ENCODE peak calls at places on chromosomes 4 and X, in seven cellular contexts. N is foreskin keratinocyte; R is GM20000; G is central memory CD8-positive, alpha-beta T cell; S is fibroblast of the aortic adventitia; X is NCI-H2081; Y is NCI-H774. W is an unnamed sample.

GRCh38 chr4:47372561-47372960 is 90.9 kb downstream of the COMMD8 start:
- DNase-seq in G (no peak), R (no peak), N (no peak), Y (no peak), X (no peak), S (no peak), W (no peak)

GRCh38 chrX:69000857-69001256 is 164.4 kb downstream of the PJA1 start:
- DNase-seq in X (no peak), S (no peak), R (no peak), N (no peak), Y (no peak), G (no peak), W (no peak)

GRCh38 chr4:173522160-173522873 is 7.7 kb downstream of the HAND2 start:
- DNase-seq in X (peak; percentile 33), N (no peak), S (peak; percentile 96), G (no peak), R (no peak), Y (no peak), W (no peak)

GRCh38 chr4:77773101-77773500 is 46.1 kb downstream of the CNOT6L start:
- DNase-seq in N (no peak), Y (no peak), G (no peak), S (peak; percentile 27), R (no peak), X (no peak), W (no peak)

GRCh38 chrX:119292445-119292844 is 56.4 kb downstream of the PGRMC1 start:
- DNase-seq in X (no peak), R (no peak), N (no peak), S (no peak), G (no peak), Y (no peak), W (no peak)

GRCh38 chrX:84729809-84730208 is 227.6 kb upstream of the HDX start:
- DNase-seq in N (no peak), G (no peak), X (peak; percentile 61), Y (peak; percentile 9), R (peak; percentile 23), S (peak; percentile 45), W (peak; percentile 78)

GRCh38 chr4:169305651-169306050 is 34.9 kb upstream of the SH3RF1 start:
- DNase-seq in N (no peak), R (no peak), X (no peak), G (no peak), S (no peak), Y (no peak), W (no peak)

GRCh38 chr4:91436556-91436955 is 867.2 kb upstream of the GRID2 start:
- DNase-seq in X (no peak), N (no peak), Y (no peak), G (no peak), S (no peak), R (no peak), W (peak; percentile 63)

GRCh38 chr4:8156617-8157016 is 2.0 kb downstream of the ABLIM2 start:
- DNase-seq in S (no peak), R (no peak), X (no peak), N (no peak), G (no peak), Y (no peak), W (no peak)

GRCh38 chrX:119496521-119496829 is 28.2 kb downstream of the SLC25A5 start:
- DNase-seq in R (no peak), S (no peak), N (no peak), G (no peak), X (no peak), Y (no peak), W (no peak)